ENCODE peak calls at places on chromosomes 1 and 21, in four cellular contexts. J is IMR-90, Y is H9, W is mesendoderm. R is an unnamed sample.

GRCh38 chr1:66331641-66332523 is 202.1 kb upstream of the SGIP1 start:
- DNase-seq in J (peak), Y (peak), W (peak), R (peak)

GRCh38 chr21:17901458-17902092 is 82.4 kb upstream of the C21orf91 start:
- DNase-seq in J (peak), Y (peak), W (peak), R (no peak)

GRCh38 chr1:98428864-98429263 is 232.7 kb upstream of the SNX7 start:
- DNase-seq in J (no peak), Y (no peak), W (no peak), R (no peak)

GRCh38 chr1:239237912-239238311 is 148.5 kb upstream of the CHRM3 start:
- DNase-seq in J (no peak), Y (peak), W (peak), R (no peak)

GRCh38 chr1:59738152-59738551 is 76.6 kb upstream of the HOOK1 start:
- DNase-seq in J (peak), Y (no peak), W (no peak), R (no peak)

GRCh38 chr1:205750683-205751651 is 985 bp upstream of the NUCKS1 start:
- DNase-seq in J (no peak), Y (peak), W (peak), R (no peak)

GRCh38 chr1:41325801-41326200 is 35.4 kb upstream of the FOXO6 start:
- DNase-seq in J (no peak), Y (no peak), W (no peak), R (peak)

GRCh38 chr1:48761411-48761810 is 15.3 kb downstream of the BEND5 start:
- DNase-seq in J (peak), Y (no peak), W (no peak), R (no peak)

GRCh38 chr1:70324683-70325082 is 29.8 kb downstream of the ANKRD13C start:
- DNase-seq in J (no peak), Y (no peak), W (peak), R (no peak)

GRCh38 chr1:183724350-183725042 is 71.4 kb upstream of the APOBEC4 start:
- DNase-seq in J (no peak), Y (no peak), W (no peak), R (no peak)

GRCh38 chr1:17573518-17574041 is 34.1 kb downstream of the ARHGEF10L start:
- DNase-seq in J (no peak), Y (no peak), W (no peak), R (no peak)

GRCh38 chr1:162138599-162139397 is 69.3 kb downstream of the NOS1AP start:
- DNase-seq in J (no peak), Y (no peak), W (no peak), R (no peak)

GRCh38 chr1:171841050-171841910 is at the start of gene DNM3:
- DNase-seq in J (peak), Y (peak), W (peak), R (peak)

GRCh38 chr1:48560114-48560513 is 88.1 kb upstream of the SPATA6 start:
- DNase-seq in J (no peak), Y (no peak), W (no peak), R (no peak)

GRCh38 chr1:233020441-233020840 is 70.0 kb downstream of the NTPCR start:
- DNase-seq in J (peak), Y (no peak), W (peak), R (no peak)

GRCh38 chr1:222754386-222755139 is 17.6 kb downstream of the FAM177B start:
- DNase-seq in J (peak), Y (no peak), W (no peak), R (no peak)

GRCh38 chr1:228862542-228863505 is 127.5 kb downstream of the RHOU start:
- DNase-seq in J (peak), Y (peak), W (no peak), R (no peak)

GRCh38 chr1:224373008-224373590 is 16.4 kb downstream of the CNIH4 start:
- DNase-seq in J (no peak), Y (no peak), W (no peak), R (no peak)

GRCh38 chr1:177119311-177119710 is 45.2 kb downstream of the ASTN1 start:
- DNase-seq in J (no peak), Y (no peak), W (no peak), R (no peak)

GRCh38 chr1:221963742-221964141 is 221.9 kb upstream of the DUSP10 start:
- DNase-seq in J (no peak), Y (no peak), W (no peak), R (no peak)

GRCh38 chr21:40049031-40049958 is 182.1 kb downstream of the PCP4 start:
- DNase-seq in J (peak), Y (no peak), W (no peak), R (no peak)

GRCh38 chr1:25971044-25971881 is 26.6 kb downstream of the PAFAH2 start:
- DNase-seq in J (peak), Y (peak), W (no peak), R (no peak)

GRCh38 chr1:96309783-96310182 is 411.8 kb upstream of the PTBP2 start:
- DNase-seq in J (peak), Y (no peak), W (no peak), R (no peak)

GRCh38 chr1:156866679-156867015 is 6.0 kb downstream of the NTRK1 start:
- DNase-seq in J (no peak), Y (no peak), W (no peak), R (no peak)

GRCh38 chr1:1208713-1209433 is 2.5 kb upstream of the TNFRSF18 start:
- DNase-seq in J (peak), Y (no peak), W (no peak), R (no peak)

GRCh38 chr1:121483961-121484424 is 299.2 kb downstream of the SRGAP2C start:
- DNase-seq in J (peak), Y (no peak), W (peak), R (no peak)

GRCh38 chr1:29651684-29652665 is 415.7 kb downstream of the PTPRU start:
- DNase-seq in J (no peak), Y (peak), W (no peak), R (peak)

GRCh38 chr1:234550341-234551031 is 59.5 kb downstream of the IRF2BP2 start:
- DNase-seq in J (no peak), Y (no peak), W (no peak), R (no peak)

GRCh38 chr1:52423771-52424170 is 19.4 kb downstream of the PRPF38A start:
- DNase-seq in J (no peak), Y (no peak), W (peak), R (no peak)

GRCh38 chr1:67850611-67851075 is 17.4 kb upstream of the GNG12 start:
- DNase-seq in J (peak), Y (no peak), W (no peak), R (no peak)

GRCh38 chr1:52192436-52192835 is 50.5 kb downstream of the ZFYVE9 start:
- DNase-seq in J (peak), Y (no peak), W (no peak), R (no peak)

GRCh38 chr1:64942648-64943047 is 23.7 kb downstream of the JAK1 start:
- DNase-seq in J (no peak), Y (no peak), W (no peak), R (no peak)

GRCh38 chr1:64944913-64945312 is 21.4 kb downstream of the JAK1 start:
- DNase-seq in J (no peak), Y (no peak), W (no peak), R (no peak)

GRCh38 chr1:64941466-64942117 is 24.8 kb downstream of the JAK1 start:
- DNase-seq in J (no peak), Y (no peak), W (no peak), R (no peak)

GRCh38 chr1:64940026-64940425 is 26.3 kb downstream of the JAK1 start:
- DNase-seq in J (no peak), Y (no peak), W (no peak), R (no peak)

GRCh38 chr1:64942118-64942517 is 24.2 kb downstream of the JAK1 start:
- DNase-seq in J (no peak), Y (no peak), W (no peak), R (no peak)
- H3K4ac ChIP-seq in J (no peak), Y (no peak), W (no peak), R (no peak)

DNA sequence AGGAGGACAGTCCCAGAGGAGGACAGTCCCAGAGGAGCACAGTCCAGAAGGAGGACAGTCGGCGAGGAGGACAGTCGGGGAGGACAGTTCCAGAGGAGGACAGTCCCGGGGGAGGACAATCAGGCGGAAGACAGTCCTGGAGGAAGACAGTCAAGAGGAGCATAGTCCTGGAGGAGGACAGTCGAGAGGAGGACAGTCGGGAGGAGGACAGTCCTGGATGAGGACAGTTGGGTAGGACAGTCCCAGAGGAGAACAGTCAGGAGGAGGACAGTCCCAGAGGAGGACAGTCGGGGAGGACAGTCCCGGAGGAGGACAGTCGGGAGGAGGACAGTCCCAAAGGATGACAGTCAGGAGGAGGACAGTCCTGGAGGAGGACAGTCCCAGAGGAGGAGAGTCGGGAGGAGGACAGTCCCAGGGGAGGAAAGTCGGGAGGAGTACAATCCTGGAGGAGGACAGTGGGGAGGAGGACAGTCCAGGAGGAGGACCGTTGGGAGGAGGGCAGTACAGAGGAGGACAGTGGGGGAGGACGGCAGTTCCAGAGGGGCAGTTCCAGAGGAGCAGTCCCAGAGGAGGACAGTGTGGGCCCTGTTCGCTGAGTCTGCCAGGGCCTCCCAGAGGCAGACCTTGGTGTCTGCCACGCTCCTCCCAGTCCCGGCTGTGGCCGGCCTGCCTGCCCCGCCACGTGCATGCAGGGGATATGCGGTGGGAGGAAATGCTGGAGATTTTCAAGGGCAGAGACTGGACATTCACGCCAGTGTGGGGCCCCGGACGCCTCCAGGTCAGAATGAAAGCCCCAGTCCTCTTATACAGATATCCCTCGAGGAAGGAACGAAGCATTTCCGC is 183.8 kb upstream of the ARHGEF16 start:
- DNase-seq in J (no peak), Y (no peak), W (no peak), R (no peak)
- H4K8ac ChIP-seq in J (no peak), Y (no peak), W (no peak), R (peak)

GRCh38 chr1:63861055-63861691 is 87.4 kb downstream of the ROR1 start:
- DNase-seq in J (no peak), Y (no peak), W (no peak), R (no peak)

GRCh38 chr1:63856924-63857323 is 83.1 kb downstream of the ROR1 start:
- DNase-seq in J (no peak), Y (no peak), W (no peak), R (no peak)

GRCh38 chr1:63857478-63857877 is 83.7 kb downstream of the ROR1 start:
- DNase-seq in J (no peak), Y (no peak), W (no peak), R (no peak)

GRCh38 chr1:63858153-63858552 is 84.3 kb downstream of the ROR1 start:
- DNase-seq in J (no peak), Y (no peak), W (no peak), R (no peak)

DNA sequence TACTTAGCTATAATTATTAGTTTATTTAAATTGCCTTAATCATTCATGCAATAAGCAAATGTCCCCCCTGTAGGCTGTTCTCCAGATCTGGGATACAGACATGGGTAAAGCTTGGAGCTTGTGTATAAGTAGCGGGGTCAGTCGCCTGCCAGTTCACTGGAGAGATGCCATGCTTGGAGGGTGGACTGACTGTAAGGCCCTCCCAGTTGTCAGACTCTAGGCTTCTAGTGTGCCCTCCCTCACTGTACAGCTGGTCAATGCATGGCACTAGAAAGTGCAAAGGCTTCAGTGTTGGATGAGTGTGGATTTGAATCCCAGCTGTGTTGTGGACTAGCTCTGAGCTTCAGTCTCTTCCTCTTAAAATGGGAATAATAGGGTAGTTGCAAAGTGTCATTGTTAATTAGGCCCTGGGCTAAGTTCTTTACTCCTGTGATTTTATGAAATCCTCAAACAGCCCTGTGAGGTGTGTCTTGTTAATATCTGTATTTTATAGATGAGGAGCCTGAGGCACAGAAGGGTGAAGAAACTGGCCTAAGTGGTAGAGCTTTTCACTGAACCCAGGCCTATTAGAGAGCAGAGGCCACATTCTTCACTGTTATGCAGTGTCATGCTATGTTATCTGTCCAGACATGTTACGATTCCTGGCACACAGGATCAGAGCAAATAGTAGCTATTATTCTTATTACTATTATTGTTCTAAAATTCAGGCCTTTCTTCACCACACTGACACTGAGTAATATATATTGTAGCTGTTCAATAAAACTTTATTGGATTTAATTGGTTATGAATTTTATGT is 85.9 kb downstream of the ROR1 start:
- DNase-seq in J (no peak), Y (no peak), W (no peak), R (no peak)
- H3K4ac ChIP-seq in J (no peak), Y (no peak), W (no peak), R (no peak)

GRCh38 chr1:14659913-14660312 is 61.4 kb downstream of the KAZN start:
- DNase-seq in J (no peak), Y (no peak), W (no peak), R (no peak)

GRCh38 chr1:14661220-14661619 is 62.7 kb downstream of the KAZN start:
- DNase-seq in J (no peak), Y (no peak), W (no peak), R (no peak)

GRCh38 chr1:14660795-14661194 is 62.3 kb downstream of the KAZN start:
- DNase-seq in J (no peak), Y (no peak), W (no peak), R (no peak)

GRCh38 chr1:14656384-14656937 is 58.0 kb downstream of the KAZN start:
- DNase-seq in J (no peak), Y (no peak), W (no peak), R (no peak)

DNA sequence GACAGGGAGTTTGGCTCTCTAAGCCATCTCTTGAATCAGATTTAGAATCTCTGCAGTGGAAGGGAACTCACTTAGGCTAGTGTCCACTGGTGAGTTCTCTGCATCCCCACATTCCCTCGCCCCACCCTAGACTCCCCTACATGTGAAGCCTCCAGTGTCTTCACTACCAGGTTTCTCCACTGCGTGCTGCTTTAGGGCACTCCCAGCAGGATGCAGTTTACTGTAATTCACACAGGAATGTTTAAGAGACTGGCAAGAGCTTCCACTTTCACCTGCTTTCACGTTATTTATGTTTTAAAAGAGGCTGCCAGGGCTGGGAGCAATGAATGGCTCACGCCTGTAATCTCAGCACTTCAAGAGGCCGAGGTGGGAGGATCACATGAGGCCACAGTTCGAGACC is 60.2 kb downstream of the KAZN start:
- DNase-seq in J (no peak), Y (no peak), W (peak), R (no peak)
- H4K8ac ChIP-seq in J (no peak), Y (no peak), W (no peak), R (no peak)

GRCh38 chr1:11788549-11789053 is 17.2 kb downstream of the MTHFR start:
- DNase-seq in J (no peak), Y (no peak), W (no peak), R (no peak)
- H3K4ac ChIP-seq in J (peak), Y (no peak), W (no peak), R (peak)

DNA sequence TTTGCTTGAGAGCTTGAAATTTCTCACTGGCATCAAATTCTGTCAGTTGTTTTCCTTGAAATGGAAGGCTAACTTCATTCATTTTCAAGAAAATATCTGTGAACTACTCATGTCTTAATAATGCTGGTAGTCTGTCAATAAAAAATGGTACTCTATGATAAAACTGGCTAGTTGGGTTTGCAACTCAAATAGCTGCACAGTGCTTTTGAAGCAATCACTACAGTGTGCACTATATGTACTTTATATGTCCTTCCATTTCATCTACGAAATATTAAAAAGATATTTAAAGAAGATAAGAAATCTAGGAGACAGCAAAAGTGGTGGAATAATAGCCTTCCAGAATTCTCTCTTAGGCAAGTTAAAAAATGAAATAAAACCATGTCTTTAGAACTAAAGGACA is 39.9 kb upstream of the ZNHIT6 start:
- DNase-seq in J (no peak), Y (no peak), W (no peak), R (no peak)
- H4K8ac ChIP-seq in J (no peak), Y (no peak), W (no peak), R (no peak)

GRCh38 chr21:44299458-44300261 is at the start of gene PFKL:
- DNase-seq in J (peak), Y (peak), W (peak), R (peak)
- H3K4ac ChIP-seq in J (peak), Y (no peak), W (peak), R (peak)

GRCh38 chr21:46229133-46229922 is 754 bp upstream of the LSS start:
- DNase-seq in J (no peak), Y (no peak), W (peak), R (peak)

GRCh38 chr21:46226920-46227599 is 1.5 kb downstream of the LSS start:
- DNase-seq in J (peak), Y (no peak), W (peak), R (no peak)

GRCh38 chr21:46226146-46226545 is 2.4 kb downstream of the LSS start:
- DNase-seq in J (peak), Y (no peak), W (no peak), R (no peak)

GRCh38 chr21:46228345-46229051 is at the start of gene LSS:
- DNase-seq in J (peak), Y (peak), W (peak), R (peak)

GRCh38 chr21:46227811-46228344 is 696 bp downstream of the LSS start:
- DNase-seq in J (no peak), Y (no peak), W (peak), R (no peak)
- H4K8ac ChIP-seq in J (peak), Y (no peak), W (no peak), R (no peak)

DNA sequence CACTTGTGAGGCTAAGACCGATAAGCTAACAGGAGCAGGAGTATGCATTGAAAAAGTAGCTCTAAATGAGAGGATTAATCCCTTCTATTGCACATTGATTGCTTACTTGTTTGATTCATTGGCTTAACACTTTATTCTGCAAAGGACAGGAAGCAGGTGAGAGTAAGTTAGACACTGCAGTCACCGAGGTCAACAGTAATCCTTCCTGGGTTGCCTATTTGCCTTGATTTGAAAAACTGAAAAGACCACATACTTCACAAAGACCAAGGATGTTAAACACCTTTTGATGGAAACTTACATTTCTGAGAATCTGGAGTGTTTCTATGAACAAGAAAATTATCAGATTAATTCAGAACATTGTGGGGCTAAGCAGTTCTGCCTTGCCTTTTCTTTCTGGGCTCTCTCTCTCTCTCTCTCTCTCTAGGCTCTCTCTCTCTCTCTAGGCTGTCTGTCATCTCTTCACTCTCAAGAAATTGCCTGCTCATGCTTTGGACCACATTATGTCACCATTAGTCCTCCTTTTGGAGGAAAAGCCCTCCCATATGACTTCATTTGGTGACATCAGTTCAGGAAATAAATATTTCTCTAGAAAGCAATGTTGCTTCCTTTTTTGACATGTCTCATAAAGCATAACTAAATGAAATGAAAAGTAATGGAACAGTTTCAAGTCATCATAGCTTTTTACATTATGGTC is 103.8 kb downstream of the TNFSF18 start:
- DNase-seq in J (peak), Y (no peak), W (no peak), R (no peak)
- H3K4ac ChIP-seq in J (peak), Y (no peak), W (no peak), R (no peak)

GRCh38 chr1:31671147-31671546 is 26.5 kb upstream of the PEF1 start:
- DNase-seq in J (no peak), Y (no peak), W (no peak), R (no peak)
- H4K8ac ChIP-seq in J (no peak), Y (no peak), W (no peak), R (no peak)

R was measured in H1.